ENCODE peak calls at places on chromosomes 12 and 14, in ten cellular contexts. C is effector memory CD4-positive, alpha-beta T cell; B is heart left ventricle; I is heart right ventricle; E is brain microvascular endothelial cell; K is upper lobe of right lung; N is Panc1; U is A549; A is mammary epithelial cell; Z is right lobe of liver. F is an unnamed sample.

GRCh38 chr14:103511022-103511693 is 11.5 kb downstream of the CKB start:
- DNase-seq in U (no peak), B (peak), E (no peak), C (no peak), K (peak), I (no peak), A (no peak), Z (no peak), N (no peak), F (peak)

GRCh38 chr14:75323571-75323970 is 44.9 kb downstream of the FOS start:
- DNase-seq in C (no peak), E (no peak), A (peak), N (no peak), U (no peak), B (no peak), K (no peak), I (no peak), Z (no peak), F (no peak)

GRCh38 chr14:95039993-95040348 is 117.4 kb downstream of the DICER1 start:
- DNase-seq in I (no peak), K (peak), U (no peak), Z (no peak), E (no peak), N (no peak), C (no peak), B (no peak), A (no peak), F (peak)

GRCh38 chr12:120955232-120955631 is 23.1 kb upstream of the HNF1A start:
- DNase-seq in N (no peak), U (no peak), E (no peak), Z (no peak), I (no peak), A (peak), C (no peak), B (no peak), K (no peak), F (no peak)

GRCh38 chr12:114579389-114579788 is 104.6 kb downstream of the TBX3 start:
- DNase-seq in A (no peak), U (no peak), K (no peak), I (no peak), C (no peak), N (no peak), E (no peak), B (no peak), Z (no peak), F (no peak)

GRCh38 chr12:109777544-109777943 is 55.7 kb downstream of the TRPV4 start:
- DNase-seq in E (peak), B (no peak), Z (no peak), C (peak), N (no peak), I (no peak), A (peak), K (no peak), U (peak), F (no peak)

GRCh38 chr12:90959538-90960139 is 4.7 kb upstream of the CCER1 start:
- DNase-seq in U (peak), A (peak), E (peak), C (no peak), N (no peak), B (no peak), K (no peak), I (peak), Z (no peak), F (no peak)

GRCh38 chr12:66916189-66916588 is 237.3 kb upstream of the GRIP1 start:
- DNase-seq in Z (no peak), K (no peak), C (no peak), E (no peak), I (no peak), U (no peak), B (no peak), A (peak), N (no peak), F (no peak)

GRCh38 chr14:25150401-25150800 is 100.5 kb upstream of the STXBP6 start:
- DNase-seq in A (peak), Z (no peak), E (no peak), U (no peak), N (no peak), C (no peak), K (no peak), B (no peak), I (no peak), F (no peak)

GRCh38 chr12:103986823-103987222 is 21.2 kb downstream of the TDG start:
- DNase-seq in B (no peak), C (no peak), U (no peak), Z (no peak), N (no peak), A (no peak), I (no peak), E (peak), K (no peak), F (no peak)

GRCh38 chr12:3727877-3728632 is 24.9 kb downstream of the CRACR2A start:
- DNase-seq in Z (no peak), N (no peak), K (no peak), A (no peak), U (no peak), B (no peak), C (peak), I (no peak), E (peak), F (no peak)

GRCh38 chr12:124448241-124448954 is 119.0 kb downstream of the NCOR2 start:
- DNase-seq in C (no peak), N (no peak), I (no peak), A (no peak), Z (no peak), U (no peak), B (no peak), K (no peak), E (no peak), F (no peak)

GRCh38 chr12:104957388-104958008 is 592 bp downstream of the SLC41A2 start:
- DNase-seq in A (no peak), C (peak), B (no peak), U (peak), E (no peak), K (no peak), Z (peak), I (peak), N (no peak), F (peak)

GRCh38 chr14:21846227-21846885 is 172.7 kb upstream of the OR4E1 start:
- DNase-seq in N (no peak), I (no peak), Z (no peak), E (peak), A (peak), C (peak), K (no peak), U (peak), B (peak), F (no peak)

GRCh38 chr14:63387691-63388090 is 69.0 kb upstream of the GPHB5 start:
- DNase-seq in Z (no peak), C (no peak), U (no peak), A (no peak), K (no peak), I (no peak), E (no peak), N (no peak), B (no peak), F (no peak)

GRCh38 chr14:21209185-21209584 is 53.3 kb upstream of the OR5AU1 start:
- DNase-seq in I (no peak), A (no peak), E (no peak), Z (no peak), K (no peak), N (no peak), C (no peak), U (no peak), B (no peak), F (no peak)

GRCh38 chr12:68980476-68981212 is 47.7 kb upstream of the CPM start:
- DNase-seq in K (no peak), N (no peak), E (no peak), C (no peak), Z (no peak), I (no peak), U (no peak), B (no peak), A (peak), F (peak)

GRCh38 chr14:31990183-31990862 is 86.8 kb upstream of the ARHGAP5 start:
- DNase-seq in I (no peak), B (no peak), Z (no peak), N (no peak), U (no peak), K (no peak), C (no peak), E (no peak), A (no peak), F (no peak)

GRCh38 chr12:68455676-68456345 is 123.6 kb upstream of the MDM1 start:
- DNase-seq in Z (no peak), N (no peak), K (no peak), B (no peak), E (no peak), U (no peak), C (no peak), I (no peak), A (no peak), F (no peak)

GRCh38 chr14:64787619-64788018 is 83.4 kb downstream of the PLEKHG3 start:
- DNase-seq in Z (no peak), A (no peak), E (no peak), C (no peak), K (no peak), I (no peak), U (no peak), B (no peak), N (no peak), F (no peak)

GRCh38 chr12:40692617-40693502 is 621 bp downstream of the CNTN1 start:
- DNase-seq in K (peak), U (peak), C (no peak), A (peak), N (no peak), E (no peak), B (peak), Z (no peak), I (no peak), F (peak)

GRCh38 chr12:53324113-53324778 is 2.8 kb upstream of the AAAS start:
- DNase-seq in K (peak), B (peak), E (no peak), C (peak), Z (peak), A (peak), N (no peak), U (no peak), I (no peak), F (no peak)

GRCh38 chr14:104140463-104141331 is 2.3 kb downstream of the KIF26A start:
- DNase-seq in E (no peak), A (no peak), C (no peak), N (no peak), I (no peak), U (no peak), B (peak), Z (peak), K (peak), F (peak)

GRCh38 chr12:32457251-32458025 is 58.1 kb downstream of the FGD4 start:
- DNase-seq in I (no peak), U (no peak), C (no peak), N (no peak), B (no peak), E (no peak), Z (no peak), K (no peak), A (no peak), F (no peak)

DNA sequence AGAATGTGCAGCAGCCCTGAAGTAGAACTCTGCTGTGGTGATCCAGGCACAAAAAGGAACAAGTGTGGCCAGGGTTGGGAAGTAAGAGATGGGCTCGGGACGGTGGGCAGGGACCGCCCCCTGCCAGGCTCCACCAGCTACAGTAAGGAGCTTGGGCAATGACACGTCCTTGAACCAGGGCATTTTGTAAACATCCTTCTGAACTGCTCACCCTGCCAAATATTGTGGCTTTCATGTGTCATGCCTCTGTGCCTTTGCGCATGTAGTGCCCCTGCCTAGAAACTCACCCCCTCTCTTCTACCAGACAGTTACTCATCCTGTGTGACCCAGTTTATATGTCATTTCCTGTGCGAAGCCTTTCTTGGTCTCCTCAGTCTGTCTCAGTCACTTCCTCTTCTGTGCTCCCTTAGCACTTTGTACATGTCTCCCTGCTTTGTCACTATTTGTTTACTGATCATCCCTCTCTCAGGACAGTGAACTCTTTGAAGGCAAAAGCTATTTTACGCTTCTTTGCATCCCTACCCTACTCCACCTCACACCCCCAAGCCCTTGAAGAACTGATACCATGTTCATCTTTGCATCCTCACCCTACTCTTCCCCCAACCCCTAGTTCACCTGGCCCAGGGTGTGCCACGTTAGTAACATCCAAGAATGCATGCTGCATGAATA is 108.9 kb upstream of the PLEKHG7 start:
- DNase-seq in I (peak), N (peak), C (peak), A (peak), K (peak), Z (no peak), B (no peak), E (peak), U (peak), F (peak)
- H3K27ac ChIP-seq in I (no peak), N (no peak), C (peak), A (peak), K (peak), Z (peak), B (no peak), E (peak), U (peak), F (no peak)

DNA sequence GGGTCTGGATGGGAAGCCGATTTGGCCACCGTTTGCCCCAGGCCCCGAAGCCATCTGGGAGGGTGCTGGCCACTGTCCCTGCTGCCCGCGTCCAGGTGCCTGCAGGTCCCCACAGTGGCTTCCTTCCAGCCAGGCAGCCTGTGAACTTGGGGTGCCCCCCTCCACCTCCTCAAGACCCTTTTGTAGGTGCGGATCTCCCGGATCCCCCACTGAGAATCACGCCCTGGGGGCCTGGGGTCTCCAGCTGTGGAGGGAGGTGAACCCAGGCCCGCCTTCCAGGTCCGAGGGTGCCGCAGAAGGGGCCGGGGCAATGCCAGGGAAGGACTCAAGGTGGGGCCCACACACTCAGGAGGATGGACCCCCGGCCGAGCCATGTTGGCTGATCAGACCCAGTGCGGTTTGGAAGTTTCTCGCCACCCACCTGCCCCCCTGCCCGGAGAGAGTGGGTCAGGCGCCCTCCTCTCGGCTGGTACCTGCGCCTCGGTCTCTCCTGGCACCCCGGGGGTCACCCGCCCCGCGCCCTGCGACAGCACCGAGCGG is 1.7 kb downstream of the MMP17 start:
- DNase-seq in B (no peak), E (no peak), C (no peak), K (no peak), A (no peak), U (no peak), I (no peak), Z (peak), N (no peak), F (peak)
- H3K27ac ChIP-seq in B (peak), E (no peak), C (no peak), K (no peak), A (no peak), U (peak), I (peak), Z (no peak), N (peak), F (peak)

GRCh38 chr12:50246873-50247612 is 36.3 kb downstream of the LIMA1 start:
- DNase-seq in E (peak), K (no peak), A (peak), N (peak), C (no peak), Z (no peak), I (peak), B (no peak), U (peak), F (peak)
- H3K27ac ChIP-seq in E (peak), K (peak), A (peak), N (peak), C (no peak), Z (no peak), I (peak), B (peak), U (peak), F (peak)

GRCh38 chr14:91509083-91509877 is 830 bp downstream of the PPP4R3A start:
- DNase-seq in N (no peak), C (peak), U (peak), Z (peak), I (peak), E (no peak), A (peak), K (peak), B (peak), F (peak)
- H3K27ac ChIP-seq in N (peak), C (peak), U (peak), Z (peak), I (peak), E (peak), A (peak), K (peak), B (peak), F (peak)

GRCh38 chr14:71582705-71583104 is 349.5 kb upstream of the RGS6 start:
- DNase-seq in B (no peak), A (no peak), I (no peak), U (no peak), Z (no peak), E (peak), K (no peak), N (no peak), C (no peak), F (no peak)
- H3K27ac ChIP-seq in B (no peak), A (no peak), I (no peak), U (no peak), Z (no peak), E (peak), K (no peak), N (no peak), C (no peak), F (peak)

F was measured in sigmoid colon.